ENCODE peak calls at places on chromosomes 11 and 22, in six cellular contexts. U is IMR-90, I is colonic mucosa, B is fibroblast of lung, L is tibial artery, C is left ventricle myocardium inferior. R is an unnamed sample.

GRCh38 chr11:45661417-45662055 is 3.9 kb downstream of the CHST1 start:
- DNase-seq in U (no peak), I (no peak), C (no peak), B (no peak), L (no peak), R (no peak)

GRCh38 chr11:117932987-117933386 is 3.8 kb upstream of the TMPRSS13 start:
- DNase-seq in L (no peak), B (no peak), C (no peak), U (no peak), I (no peak), R (no peak)

GRCh38 chr22:30266445-30267381 is at the start of gene OSM:
- DNase-seq in C (peak), B (no peak), I (peak), U (no peak), L (peak), R (no peak)

GRCh38 chr11:15289718-15290117 is 175.0 kb downstream of the INSC start:
- DNase-seq in L (no peak), I (no peak), B (no peak), U (no peak), C (no peak), R (no peak)

GRCh38 chr11:70016666-70017347 is 61.3 kb upstream of the ANO1 start:
- DNase-seq in B (no peak), U (peak), L (no peak), I (no peak), C (no peak), R (peak)

GRCh38 chr11:100791873-100792272 is 104.8 kb downstream of the ARHGAP42 start:
- DNase-seq in U (peak), I (no peak), L (no peak), B (no peak), C (no peak), R (no peak)

GRCh38 chr11:66867425-66868040 is 10.7 kb downstream of the LRFN4 start:
- DNase-seq in C (no peak), U (no peak), I (no peak), B (no peak), L (no peak), R (no peak)

GRCh38 chr11:10540546-10540914 is 457 bp downstream of the RNF141 start:
- DNase-seq in L (no peak), C (no peak), I (peak), B (peak), U (peak), R (peak)

GRCh38 chr22:39598017-39598965 is 27.7 kb downstream of the CACNA1I start:
- DNase-seq in I (peak), L (no peak), C (no peak), B (no peak), U (no peak), R (no peak)

GRCh38 chr11:123511037-123511870 is 81.2 kb downstream of the GRAMD1B start:
- DNase-seq in U (peak), L (peak), B (peak), C (peak), I (peak), R (peak)

GRCh38 chr11:995058-995751 is 41.3 kb downstream of the MUC6 start:
- DNase-seq in L (no peak), B (no peak), C (no peak), I (no peak), U (no peak), R (no peak)

GRCh38 chr11:134740590-134741342 is 328.7 kb upstream of the B3GAT1 start:
- DNase-seq in B (no peak), C (no peak), L (no peak), I (no peak), U (no peak), R (no peak)

DNA sequence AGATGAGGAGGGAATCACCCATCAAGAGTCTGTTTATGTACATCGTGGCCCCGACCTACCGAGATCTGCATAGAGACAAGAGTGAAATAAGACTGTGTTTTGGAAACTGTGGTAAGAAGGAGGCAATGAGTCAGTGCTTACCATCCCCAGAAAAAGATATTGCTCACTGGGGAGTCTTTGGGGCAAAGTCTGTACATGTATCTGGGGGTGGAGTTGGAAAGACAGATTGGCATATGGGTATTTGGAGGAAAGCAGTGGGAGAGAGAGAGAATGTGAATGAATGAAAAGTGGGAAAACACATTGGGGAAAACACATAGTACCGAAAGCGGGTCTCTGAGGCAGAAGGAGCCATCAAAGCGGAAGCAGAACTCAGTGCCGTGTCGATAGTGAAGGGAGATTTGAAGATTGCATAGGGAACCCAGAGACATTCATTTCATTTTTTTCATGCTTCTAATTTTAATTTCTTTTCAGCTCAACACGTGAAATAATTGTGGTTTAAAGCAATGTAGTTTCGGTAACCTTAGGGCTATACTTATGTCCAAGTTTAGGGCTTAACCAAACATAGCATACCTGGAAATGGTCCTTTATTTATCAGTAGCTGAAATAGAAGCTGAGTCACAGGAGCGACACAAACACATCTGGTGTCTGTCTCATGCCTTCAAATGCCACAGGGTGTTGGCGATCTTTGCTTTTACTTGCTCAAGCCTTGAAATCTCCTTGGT is 98.6 kb upstream of the CD44 start:
- DNase-seq in I (no peak), B (peak), U (peak), C (no peak), L (no peak), R (peak)
- H3K4me3 ChIP-seq in I (no peak), B (no peak), U (no peak), C (no peak), L (no peak), R (no peak)

DNA sequence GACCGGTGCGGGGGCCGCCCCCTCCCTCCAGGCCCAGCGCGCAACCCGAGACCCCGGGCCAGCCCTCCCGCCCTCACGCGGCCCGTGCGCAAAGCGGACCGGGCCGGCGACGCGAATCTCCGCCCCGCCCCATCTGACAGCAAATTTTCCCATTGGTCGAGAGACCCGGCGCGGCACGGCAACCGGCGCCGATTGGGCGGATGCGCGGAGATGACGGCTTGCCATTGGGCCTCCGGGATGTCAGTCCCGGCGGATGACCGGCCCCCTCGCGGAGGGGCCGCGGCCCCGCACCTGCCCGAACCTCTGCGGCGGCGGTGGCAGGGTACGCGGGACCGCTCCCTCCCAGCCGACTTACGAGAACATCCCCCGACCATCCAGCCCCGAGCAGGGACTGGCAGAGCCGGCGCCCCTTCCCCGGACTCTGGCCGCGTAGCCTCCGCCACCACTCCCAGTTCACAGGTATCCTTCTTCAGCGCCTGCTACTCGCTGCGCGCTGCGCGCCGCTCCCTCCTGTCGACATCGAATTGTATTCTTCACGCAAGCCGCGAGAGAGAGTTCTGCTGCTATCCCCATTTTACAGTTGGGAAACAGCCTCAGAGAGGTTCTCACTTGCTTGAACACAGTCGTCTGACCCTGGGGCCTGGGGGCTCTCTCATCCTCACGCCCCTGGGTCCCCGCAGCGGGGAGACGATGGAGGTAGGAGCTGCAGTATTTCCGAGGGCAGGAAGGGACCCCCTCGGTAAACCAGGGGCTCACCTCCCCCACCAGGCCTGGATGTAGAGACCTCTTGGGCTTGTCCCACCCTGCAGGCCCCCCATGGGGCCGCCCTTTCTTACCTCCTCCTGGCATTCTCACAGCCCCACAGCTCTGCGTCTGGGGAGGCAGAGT is at the start of gene ARVCF:
- DNase-seq in I (peak), U (peak), L (peak), B (peak), C (peak), R (peak)
- TF ChIP-seq CTCF in I (no peak), U (peak), L (peak), B (no peak), C (peak), R (no peak)

DNA sequence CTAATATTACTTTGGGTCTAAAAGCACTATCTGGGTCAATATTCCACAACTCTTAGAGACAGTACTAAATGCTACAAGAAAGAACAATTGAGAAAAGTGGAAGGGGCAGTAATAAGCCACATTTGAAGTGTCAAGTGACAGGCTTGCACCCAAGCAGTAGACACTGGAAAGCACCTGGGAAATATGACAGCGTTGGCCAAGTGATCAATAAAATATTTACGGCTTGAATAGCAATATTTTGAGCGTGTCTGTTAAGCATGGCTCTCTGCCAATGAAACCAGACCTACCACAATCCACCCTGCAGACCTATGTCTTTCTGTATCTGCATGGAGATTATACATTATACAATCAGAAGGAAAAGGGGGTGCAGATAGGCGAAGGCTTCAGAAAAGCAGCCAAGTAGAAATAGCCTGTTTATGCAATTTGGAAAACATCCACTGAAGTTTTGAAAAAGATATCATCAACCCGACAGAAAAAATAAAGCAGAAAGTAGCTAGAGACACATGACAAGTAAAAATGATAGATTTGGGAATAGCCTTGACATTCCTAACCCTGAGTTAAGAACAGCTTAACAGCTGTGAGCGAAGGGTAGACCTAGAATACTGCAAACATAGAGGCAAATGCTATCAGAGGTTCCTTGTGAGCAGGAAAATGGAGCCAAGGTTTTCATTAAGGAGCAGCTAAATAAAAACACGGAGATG is 71.4 kb downstream of the ETS1 start:
- DNase-seq in B (no peak), L (no peak), I (no peak), U (no peak), C (no peak), R (no peak)
- H3K4me3 ChIP-seq in B (peak), L (no peak), I (no peak), U (no peak), C (peak), R (no peak)

GRCh38 chr22:45832180-45832579 is 144.8 kb downstream of the WNT7B start:
- DNase-seq in I (no peak), B (no peak), U (no peak), C (no peak), L (no peak), R (no peak)
- TF ChIP-seq CTCF in I (no peak), B (no peak), U (peak), C (no peak), L (no peak), R (peak)

DNA sequence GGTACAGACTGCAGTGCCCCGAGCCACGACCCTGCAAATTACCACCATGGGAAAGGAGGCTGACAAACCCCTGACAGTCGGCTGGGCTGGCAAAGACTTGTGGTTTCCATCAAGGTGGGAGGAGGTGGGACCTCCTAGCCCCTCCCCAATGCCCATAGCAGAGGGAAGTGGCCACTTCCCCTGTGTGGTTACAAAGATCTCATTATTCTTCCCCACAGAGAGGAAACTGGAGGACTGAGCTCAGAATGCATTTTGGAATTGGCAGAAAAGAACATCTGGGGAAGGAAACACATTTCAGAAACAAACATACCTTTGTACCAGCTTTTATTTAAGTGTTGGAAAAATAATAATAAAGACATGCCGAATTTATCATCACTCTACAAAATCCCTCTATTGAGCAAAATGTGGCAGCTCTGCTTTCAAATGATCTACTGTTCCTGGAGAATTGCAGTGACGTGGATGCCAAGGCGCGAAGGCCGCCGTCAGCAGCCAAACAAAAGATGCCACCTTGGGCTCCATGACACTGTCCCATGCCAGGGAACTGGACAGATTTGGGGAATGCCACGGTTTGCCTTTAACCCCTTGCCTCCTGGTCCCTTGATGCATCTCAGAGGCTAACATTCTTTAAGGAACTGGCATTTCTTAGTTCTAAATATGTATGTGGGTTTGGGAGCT is 169.6 kb downstream of the CRYBB2 start:
- DNase-seq in U (no peak), C (no peak), L (no peak), B (no peak), I (no peak), R (no peak)
- H3K4me3 ChIP-seq in U (no peak), C (no peak), L (no peak), B (no peak), I (no peak), R (no peak)

GRCh38 chr11:13923182-13923581 is 39.3 kb upstream of the SPON1 start:
- DNase-seq in I (no peak), C (no peak), L (no peak), U (no peak), B (no peak), R (no peak)
- TF ChIP-seq CTCF in I (no peak), C (no peak), L (no peak), U (no peak), B (no peak), R (no peak)

DNA sequence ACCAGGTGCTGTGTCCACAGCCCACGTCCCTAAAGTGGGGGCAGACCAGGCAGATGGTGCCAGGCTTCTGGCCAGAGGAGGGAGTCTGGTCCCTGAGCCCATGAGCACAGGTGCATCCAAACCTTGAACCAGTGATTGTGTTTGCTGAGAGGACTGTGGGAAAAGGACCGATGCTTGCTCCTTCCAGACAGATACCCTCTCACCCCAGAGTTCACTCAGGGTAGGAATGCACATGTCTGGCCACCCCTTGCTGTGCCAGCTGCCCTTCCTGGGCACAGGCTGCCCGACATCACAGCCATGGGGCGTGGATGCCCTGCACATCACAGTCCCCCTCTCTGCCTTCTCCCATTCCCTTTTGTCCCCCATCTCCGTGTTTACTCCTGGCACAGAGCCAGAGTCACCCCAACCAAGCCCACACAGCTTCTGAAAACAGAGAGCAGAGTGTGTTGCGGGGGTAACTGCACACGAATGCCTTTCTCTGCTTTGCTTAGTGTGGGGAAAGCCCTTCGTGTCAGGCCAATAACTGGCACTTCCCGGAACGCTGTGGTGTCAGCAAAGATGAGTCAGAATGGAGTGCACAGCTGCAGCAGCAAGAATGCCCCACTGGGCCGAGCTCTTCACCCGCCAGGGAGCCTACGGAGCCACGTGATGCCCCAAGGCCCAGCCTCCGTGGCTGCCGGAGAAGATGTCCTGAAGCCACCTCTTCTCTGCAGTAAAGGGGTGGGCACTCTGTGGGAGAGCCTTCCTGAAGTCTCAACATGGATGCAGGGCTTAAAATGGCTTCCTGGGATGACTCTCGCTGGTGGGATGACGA is 7.6 kb downstream of the CARS1 start:
- DNase-seq in I (peak), C (peak), L (peak), U (peak), B (peak), R (peak)
- H3K4me3 ChIP-seq in I (no peak), C (no peak), L (no peak), U (no peak), B (peak), R (no peak)

GRCh38 chr11:8092587-8093424 is 11.8 kb downstream of the TUB start:
- DNase-seq in C (peak), U (peak), L (peak), B (peak), I (peak), R (peak)
- TF ChIP-seq CTCF in C (peak), U (peak), L (peak), B (peak), I (peak), R (peak)

GRCh38 chr11:31802609-31802989 is 8.5 kb downstream of the PAX6 start:
- DNase-seq in L (no peak), I (no peak), C (no peak), U (no peak), B (no peak), R (no peak)
- H3K4me3 ChIP-seq in L (no peak), I (no peak), C (no peak), U (no peak), B (no peak), R (no peak)

R was measured in astrocyte of the spinal cord.